ENCODE peak calls at places on chromosome 19, in four cellular contexts. G, N, Q and U are unnamed samples. For H3K4me1, the result is how much of the 10 kb centered on the place peaks cover.

GRCh38 chr19:45477713-45478453 is 10.1 kb downstream of the FOSB start:
- DNase-seq in G (no peak), N (no peak), Q (no peak), U (no peak)

GRCh38 chr19:41427647-41428480 is 690 bp upstream of the B3GNT8 start:
- DNase-seq in G (no peak), N (no peak), Q (no peak), U (no peak)

GRCh38 chr19:43504426-43505185 is at the start of gene PHLDB3:
- DNase-seq in G (no peak), N (no peak), Q (no peak), U (peak)

GRCh38 chr19:3007975-3008374 is 21.1 kb downstream of the TLE2 start:
- DNase-seq in G (no peak), N (no peak), Q (no peak), U (no peak)

GRCh38 chr19:33297401-33298145 is 4.8 kb downstream of the CEBPA start:
- DNase-seq in G (no peak), N (no peak), Q (no peak), U (no peak)

GRCh38 chr19:10294368-10294697 is 4.6 kb downstream of the ICAM5 start:
- DNase-seq in G (no peak), N (no peak), Q (no peak), U (no peak)

GRCh38 chr19:31385744-31386143 is 36.5 kb upstream of the TSHZ3 start:
- DNase-seq in G (no peak), N (no peak), Q (no peak), U (no peak)

GRCh38 chr19:31255174-31255862 is 93.9 kb downstream of the TSHZ3 start:
- DNase-seq in G (no peak), N (peak), Q (no peak), U (no peak)

GRCh38 chr19:57280913-57281425 is 684 bp downstream of the ZNF460 start:
- DNase-seq in G (no peak), N (no peak), Q (no peak), U (no peak)

GRCh38 chr19:6241056-6241455 is 38.7 kb downstream of the MLLT1 start:
- DNase-seq in G (no peak), N (no peak), Q (no peak), U (no peak)

GRCh38 chr19:35090160-35090794 is 25.3 kb upstream of the FXYD3 start:
- DNase-seq in G (no peak), N (no peak), Q (peak), U (peak)

GRCh38 chr19:24033962-24034342 is 53.0 kb upstream of the ZNF254 start:
- DNase-seq in G (no peak), N (no peak), Q (no peak), U (peak)

GRCh38 chr19:21604351-21604926 is 99.0 kb downstream of the ZNF429 start:
- DNase-seq in G (no peak), N (no peak), Q (no peak), U (no peak)

GRCh38 chr19:43584484-43584883 is 8.9 kb downstream of the PINLYP start:
- DNase-seq in G (no peak), N (no peak), Q (no peak), U (no peak)

GRCh38 chr19:19132912-19133311 is 5.4 kb downstream of the TMEM161A start:
- DNase-seq in G (no peak), N (no peak), Q (no peak), U (no peak)

GRCh38 chr19:49014870-49015255 is 2.0 kb downstream of the LHB start:
- DNase-seq in G (no peak), N (no peak), Q (no peak), U (no peak)

GRCh38 chr19:28289294-28290063 is 923.5 kb downstream of the UQCRFS1 start:
- DNase-seq in G (no peak), N (no peak), Q (no peak), U (no peak)

GRCh38 chr19:496333-496634 is at the start of gene MADCAM1:
- DNase-seq in G (no peak), N (no peak), Q (no peak), U (no peak)

GRCh38 chr19:15666883-15667282 is 6.0 kb upstream of the CYP4F12 start:
- DNase-seq in G (no peak), N (no peak), Q (no peak), U (no peak)

GRCh38 chr19:51000426-51000825 is 978 bp downstream of the KLK8 start:
- DNase-seq in G (no peak), N (no peak), Q (no peak), U (no peak)

GRCh38 chr19:3868770-3869456 is at the start of gene ZFR2:
- DNase-seq in G (no peak), N (no peak), Q (no peak), U (no peak)

GRCh38 chr19:48966541-48967345 is 1.6 kb downstream of the FTL start:
- DNase-seq in G (no peak), N (no peak), Q (no peak), U (no peak)

GRCh38 chr19:35346193-35347052 is 1.3 kb upstream of the FFAR1 start:
- DNase-seq in G (no peak), N (peak), Q (no peak), U (no peak)

GRCh38 chr19:51441410-51442390 is 16.6 kb downstream of the SIGLEC8 start:
- DNase-seq in G (no peak), N (no peak), Q (no peak), U (no peak)

GRCh38 chr19:35088514-35088913 is 27.1 kb upstream of the FXYD3 start:
- DNase-seq in G (no peak), N (no peak), Q (no peak), U (no peak)

GRCh38 chr19:18932216-18932841 is 8.7 kb downstream of the HOMER3 start:
- DNase-seq in G (peak), N (no peak), Q (peak), U (no peak)

GRCh38 chr19:36136975-36137686 is 2.7 kb upstream of the CAPNS1 start:
- DNase-seq in G (no peak), N (no peak), Q (peak), U (peak)

GRCh38 chr19:48663667-48664066 is 9.2 kb downstream of the NTN5 start:
- DNase-seq in G (no peak), N (no peak), Q (no peak), U (no peak)

GRCh38 chr19:52535831-52536800 is 8.6 kb downstream of the ZNF808 start:
- DNase-seq in G (peak), N (no peak), Q (no peak), U (peak)

GRCh38 chr19:35557539-35558399 is 5.7 kb downstream of the ATP4A start:
- DNase-seq in G (peak), N (no peak), Q (no peak), U (no peak)

GRCh38 chr19:42242071-42242511 is 311 bp downstream of the GSK3A start:
- DNase-seq in G (no peak), N (no peak), Q (no peak), U (no peak)

GRCh38 chr19:30085394-30085793 is 143.4 kb downstream of the URI1 start:
- DNase-seq in G (peak), N (no peak), Q (no peak), U (no peak)

GRCh38 chr19:46860846-46861690 is at the start of gene ARHGAP35:
- DNase-seq in G (no peak), N (no peak), Q (no peak), U (no peak)

GRCh38 chr19:46861691-46862503 is 1.1 kb downstream of the ARHGAP35 start:
- DNase-seq in G (no peak), N (no peak), Q (no peak), U (no peak)

GRCh38 chr19:46863818-46864629 is 3.2 kb downstream of the ARHGAP35 start:
- DNase-seq in G (peak), N (no peak), Q (no peak), U (peak)

GRCh38 chr19:46862974-46863632 is 2.3 kb downstream of the ARHGAP35 start:
- DNase-seq in G (no peak), N (no peak), Q (no peak), U (no peak)

GRCh38 chr19:46862504-46862835 is 1.7 kb downstream of the ARHGAP35 start:
- DNase-seq in G (no peak), N (no peak), Q (no peak), U (no peak)
- H3K4me1 ChIP-seq in G (under half), N (half or more), Q (under half), U (under half)

DNA sequence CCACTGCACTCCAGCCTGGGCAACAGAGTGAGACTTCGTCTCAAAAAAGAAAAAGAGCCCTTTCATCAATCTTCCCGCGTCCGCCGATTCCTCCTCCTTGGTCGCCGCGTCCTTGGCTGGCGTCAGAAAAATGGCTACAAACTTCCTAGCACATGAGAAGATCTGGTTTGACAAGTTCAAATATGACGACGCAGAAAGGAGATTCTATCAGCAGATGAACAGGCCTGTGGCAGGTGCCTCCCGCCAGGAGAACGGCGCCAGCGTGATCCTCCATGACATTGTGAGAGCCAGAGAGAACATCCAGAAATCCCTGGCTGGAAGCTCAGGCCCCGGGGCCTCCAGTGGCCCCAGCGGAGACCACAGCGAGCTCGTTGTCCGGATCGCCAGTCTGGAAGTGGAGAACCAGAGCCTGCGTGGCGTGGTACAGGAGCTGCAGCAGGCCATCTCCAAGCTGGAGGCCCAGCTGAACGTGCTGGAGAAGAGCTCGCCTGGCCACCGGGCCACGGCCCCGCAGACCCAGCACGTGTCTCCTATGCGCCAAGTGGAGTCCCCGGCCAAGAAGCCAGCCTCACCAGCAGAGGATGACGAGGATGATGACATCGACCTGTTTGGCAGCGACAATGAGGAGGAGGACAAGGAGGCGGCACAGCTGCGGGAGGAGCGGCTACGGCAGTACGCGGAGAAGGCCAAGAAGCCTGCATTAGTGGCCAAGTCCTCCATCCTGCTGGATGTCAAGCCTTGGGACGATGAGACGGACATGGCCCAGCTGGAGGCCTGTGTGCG is 2.1 kb upstream of the MISP3 start:
- DNase-seq in G (no peak), N (no peak), Q (no peak), U (no peak)
- TF ChIP-seq POLR2AphosphoS5 in G (no peak), N (no peak), Q (no peak), U (no peak)

DNA sequence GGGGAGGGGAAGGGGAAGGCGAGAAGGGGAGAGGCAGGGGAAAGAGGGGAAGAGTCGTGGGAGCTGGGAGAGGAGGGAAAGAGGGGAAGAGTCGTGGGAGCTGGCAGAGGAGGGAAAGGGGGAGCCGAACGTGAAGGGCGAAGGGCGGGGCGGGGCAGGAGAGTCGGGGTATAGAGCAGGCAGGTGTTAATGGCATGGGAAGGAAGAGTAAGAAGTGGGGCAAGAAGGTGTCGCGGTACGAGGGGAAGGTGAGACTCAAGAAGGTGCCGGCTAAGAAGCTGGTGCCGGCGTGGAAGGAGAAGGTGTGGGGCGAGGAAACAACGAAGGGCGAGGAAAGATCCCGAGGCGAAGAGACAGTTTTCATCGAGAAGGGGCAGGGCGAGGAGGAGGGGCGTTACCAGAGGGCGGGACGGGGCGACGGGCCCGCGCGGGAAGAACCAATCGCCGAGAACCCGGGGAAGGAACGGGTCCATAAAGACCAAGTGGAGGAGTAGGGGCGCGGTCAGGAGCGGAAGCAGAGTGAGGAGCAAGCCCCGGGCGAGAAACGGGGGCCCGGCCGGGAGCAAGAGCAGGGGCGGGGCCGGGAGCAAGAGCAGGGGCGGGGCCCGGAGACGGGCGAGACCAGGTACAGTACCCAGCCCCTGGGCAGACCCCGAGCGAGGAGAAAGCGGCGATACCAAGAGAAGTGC is 463 bp downstream of the CATSPERG start:
- DNase-seq in G (peak), N (no peak), Q (peak), U (peak)
- H3K4me3 ChIP-seq in G (peak), N (peak), Q (peak), U (peak)

GRCh38 chr19:7632340-7633203 is 947 bp downstream of the PCP2 start:
- DNase-seq in G (no peak), N (no peak), Q (no peak), U (no peak)
- H3K4me1 ChIP-seq in G (under half), N (under half), Q (under half), U (under half)

DNA sequence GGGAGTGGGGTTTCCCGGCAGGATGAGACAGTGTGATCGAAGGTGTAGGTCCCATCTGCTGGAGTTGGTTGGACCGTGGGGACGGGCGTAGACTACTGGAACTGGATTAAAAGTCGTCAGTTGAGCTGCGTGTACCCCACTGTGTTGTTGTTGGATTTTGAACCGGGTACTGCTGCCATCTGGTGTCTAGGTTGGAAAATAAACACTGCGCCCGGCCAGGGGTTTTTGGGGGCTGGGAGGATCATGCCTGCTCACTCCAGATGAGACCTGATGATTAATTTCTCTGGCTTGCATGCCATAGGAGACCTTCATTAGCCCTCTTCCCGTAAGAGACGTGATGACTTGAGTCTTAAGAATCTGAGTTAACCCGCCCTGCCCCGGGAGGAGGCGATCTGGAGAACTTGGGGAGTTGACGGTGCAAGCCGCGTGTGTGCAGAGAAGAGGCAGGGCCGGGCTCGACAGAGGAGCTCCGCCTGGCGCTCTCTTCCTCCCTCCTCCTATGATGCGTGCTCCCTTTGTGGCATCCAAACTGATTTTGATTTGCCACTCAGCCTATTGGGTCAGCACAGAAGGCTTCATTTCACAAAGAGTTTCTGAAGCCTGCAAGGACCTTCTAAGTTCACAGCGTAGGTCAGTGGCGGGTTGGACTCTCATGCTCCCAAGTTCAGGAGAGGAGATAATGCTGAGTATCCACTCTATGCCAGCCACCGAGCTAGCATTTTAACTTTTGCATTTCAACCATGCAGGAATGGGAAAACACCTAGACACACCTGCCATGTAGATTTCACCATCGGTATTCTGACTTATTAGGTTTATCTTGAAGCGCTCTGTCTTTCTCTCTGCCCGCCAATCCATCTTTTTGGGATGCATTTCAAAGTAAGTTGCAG is 2.7 kb downstream of the UHRF1 start:
- DNase-seq in G (peak), N (no peak), Q (peak), U (no peak)
- TF ChIP-seq POLR2AphosphoS5 in G (no peak), N (peak), Q (peak), U (peak)

GRCh38 chr19:13215572-13216380 is 65.6 kb downstream of the IER2 start:
- DNase-seq in G (no peak), N (no peak), Q (no peak), U (no peak)
- H3K4me3 ChIP-seq in G (no peak), N (no peak), Q (no peak), U (no peak)

GRCh38 chr19:38975214-38975860 is at the start of gene FBXO17:
- DNase-seq in G (no peak), N (no peak), Q (peak), U (peak)
- H3K4me1 ChIP-seq in G (under half), N (under half), Q (under half), U (under half)

GRCh38 chr19:55080121-55080914 is 4.6 kb downstream of the EPS8L1 start:
- DNase-seq in G (no peak), N (no peak), Q (no peak), U (peak)
- TF ChIP-seq POLR2AphosphoS5 in G (no peak), N (no peak), Q (no peak), U (no peak)

GRCh38 chr19:16891696-16892382 is 3.0 kb downstream of the F2RL3 start:
- DNase-seq in G (no peak), N (no peak), Q (no peak), U (no peak)
- H3K4me3 ChIP-seq in G (no peak), N (no peak), Q (no peak), U (no peak)